ENCODE peak calls at places on chromosomes 13 and 19, in four cellular contexts. Y is bronchial epithelial cell, G is endothelial cell, C is psoas muscle. O is an unnamed sample.

GRCh38 chr19:58468216-58468839 is 1.4 kb downstream of the ZNF324 start:
- DNase-seq in Y (peak), G (no peak), C (no peak), O (no peak)

GRCh38 chr13:112506046-112506445 is 81.9 kb downstream of the TUBGCP3 start:
- DNase-seq in Y (peak), G (no peak), C (no peak), O (no peak)

GRCh38 chr13:36884235-36884634 is 35.8 kb downstream of the SMAD9 start:
- DNase-seq in Y (no peak), G (no peak), C (no peak), O (no peak)

GRCh38 chr19:14553939-14554243 is 18.0 kb downstream of the NDUFB7 start:
- DNase-seq in Y (no peak), G (no peak), C (no peak), O (no peak)

GRCh38 chr13:112756967-112757758 is 67.3 kb downstream of the ATP11A start:
- DNase-seq in Y (no peak), G (no peak), C (peak), O (no peak)

GRCh38 chr13:61778531-61778930 is 362.9 kb upstream of the PCDH20 start:
- DNase-seq in Y (no peak), G (no peak), C (no peak), O (no peak)

GRCh38 chr13:20125783-20126165 is 35.1 kb downstream of the GJA3 start:
- DNase-seq in Y (no peak), G (no peak), C (no peak), O (no peak)

GRCh38 chr13:36850790-36851438 is 31.9 kb downstream of the RFXAP start:
- DNase-seq in Y (no peak), G (peak), C (no peak), O (peak)

GRCh38 chr19:42386974-42387707 is 3.0 kb downstream of the CNFN start:
- DNase-seq in Y (peak), G (peak), C (peak), O (peak)

GRCh38 chr13:30880756-30881155 is 25.3 kb upstream of the MEDAG start:
- DNase-seq in Y (peak), G (no peak), C (no peak), O (no peak)

GRCh38 chr13:73138276-73138950 is 79.6 kb downstream of the KLF5 start:
- DNase-seq in Y (peak), G (no peak), C (no peak), O (no peak)

GRCh38 chr19:19385900-19386339 is 19.6 kb upstream of the GATAD2A start:
- DNase-seq in Y (no peak), G (peak), C (no peak), O (no peak)

GRCh38 chr13:109390391-109390790 is 396.0 kb downstream of the IRS2 start:
- DNase-seq in Y (no peak), G (no peak), C (no peak), O (no peak)

GRCh38 chr19:19657397-19657783 is 6.1 kb downstream of the ATP13A1 start:
- DNase-seq in Y (no peak), G (no peak), C (peak), O (peak)

GRCh38 chr13:60583911-60584753 is 187.1 kb downstream of the TDRD3 start:
- DNase-seq in Y (peak), G (no peak), C (no peak), O (no peak)

O was measured in WERI-Rb-1.